ENCODE peak calls at places on chromosomes 7 and 10, in six cellular contexts. One of them, this sample, is unnamed.

GRCh38 chr7:108604685-108605077 is 35.0 kb downstream of the DNAJB9 start:
- DNase-seq in progenitor cell of endocrine pancreas: no peak
- DNase-seq in foreskin fibroblast: no peak
- DNase-seq in kidney epithelial cell: no peak
- DNase-seq in endodermal cell: no peak
- DNase-seq in GM20000: no peak
- DNase-seq in this sample: no peak

GRCh38 chr10:6059506-6059905 is 2.7 kb downstream of the IL2RA start:
- DNase-seq in progenitor cell of endocrine pancreas: no peak
- DNase-seq in foreskin fibroblast: no peak
- DNase-seq in endodermal cell: peak; percentile 6
- DNase-seq in kidney epithelial cell: no peak
- DNase-seq in GM20000: no peak
- DNase-seq in this sample: no peak

GRCh38 chr10:51955696-51956095 is 256.3 kb upstream of the CSTF2T start:
- DNase-seq in foreskin fibroblast: no peak
- DNase-seq in progenitor cell of endocrine pancreas: no peak
- DNase-seq in kidney epithelial cell: no peak
- DNase-seq in endodermal cell: no peak
- DNase-seq in GM20000: no peak
- DNase-seq in this sample: no peak

GRCh38 chr7:139626817-139627216 is 103.3 kb downstream of the CLEC2L start:
- DNase-seq in kidney epithelial cell: no peak
- DNase-seq in endodermal cell: no peak
- DNase-seq in GM20000: no peak
- DNase-seq in progenitor cell of endocrine pancreas: no peak
- DNase-seq in foreskin fibroblast: no peak
- DNase-seq in this sample: peak; percentile 40

GRCh38 chr7:150986099-150986512 is 4.7 kb upstream of the NOS3 start:
- DNase-seq in endodermal cell: peak; percentile 91
- DNase-seq in progenitor cell of endocrine pancreas: peak; percentile 61
- DNase-seq in GM20000: peak; percentile 73
- DNase-seq in kidney epithelial cell: no peak
- DNase-seq in foreskin fibroblast: peak; percentile 78
- DNase-seq in this sample: peak; percentile 78

GRCh38 chr7:2812119-2812487 is 32.0 kb downstream of the GNA12 start:
- DNase-seq in GM20000: no peak
- DNase-seq in kidney epithelial cell: no peak
- DNase-seq in foreskin fibroblast: peak; percentile 42
- DNase-seq in endodermal cell: no peak
- DNase-seq in progenitor cell of endocrine pancreas: no peak
- DNase-seq in this sample: no peak

GRCh38 chr10:49744924-49745605 is 17.1 kb downstream of the OGDHL start:
- DNase-seq in kidney epithelial cell: no peak
- DNase-seq in progenitor cell of endocrine pancreas: no peak
- DNase-seq in foreskin fibroblast: no peak
- DNase-seq in GM20000: no peak
- DNase-seq in endodermal cell: peak; percentile 76
- DNase-seq in this sample: no peak

GRCh38 chr10:51524041-51524440 is 175.4 kb downstream of the CSTF2T start:
- DNase-seq in foreskin fibroblast: peak; percentile 59
- DNase-seq in GM20000: no peak
- DNase-seq in progenitor cell of endocrine pancreas: no peak
- DNase-seq in kidney epithelial cell: no peak
- DNase-seq in endodermal cell: no peak
- DNase-seq in this sample: no peak

GRCh38 chr10:47383254-47384147 is 592 bp downstream of the ZNF488 start:
- DNase-seq in foreskin fibroblast: no peak
- DNase-seq in endodermal cell: peak; percentile 77
- DNase-seq in GM20000: no peak
- DNase-seq in kidney epithelial cell: no peak
- DNase-seq in progenitor cell of endocrine pancreas: peak; percentile 7
- DNase-seq in this sample: no peak

GRCh38 chr7:2734761-2735571 is 47.0 kb downstream of the AMZ1 start:
- DNase-seq in foreskin fibroblast: peak; percentile 73
- DNase-seq in progenitor cell of endocrine pancreas: no peak
- DNase-seq in endodermal cell: no peak
- DNase-seq in kidney epithelial cell: no peak
- DNase-seq in GM20000: no peak
- DNase-seq in this sample: peak; percentile 37

GRCh38 chr7:111168182-111168581 is 77.3 kb downstream of the LRRN3 start:
- DNase-seq in kidney epithelial cell: no peak
- DNase-seq in foreskin fibroblast: no peak
- DNase-seq in endodermal cell: no peak
- DNase-seq in GM20000: no peak
- DNase-seq in progenitor cell of endocrine pancreas: no peak
- DNase-seq in this sample: no peak

GRCh38 chr7:106418526-106418925 is 133.7 kb upstream of the NAMPT start:
- DNase-seq in endodermal cell: no peak
- DNase-seq in kidney epithelial cell: no peak
- DNase-seq in GM20000: no peak
- DNase-seq in progenitor cell of endocrine pancreas: no peak
- DNase-seq in foreskin fibroblast: no peak
- DNase-seq in this sample: no peak

GRCh38 chr7:138625084-138625848 is 75.9 kb downstream of the SVOPL start:
- DNase-seq in progenitor cell of endocrine pancreas: no peak
- DNase-seq in GM20000: no peak
- DNase-seq in foreskin fibroblast: no peak
- DNase-seq in kidney epithelial cell: no peak
- DNase-seq in endodermal cell: no peak
- DNase-seq in this sample: no peak

GRCh38 chr7:131564640-131565039 is 8.2 kb upstream of the PODXL start:
- DNase-seq in GM20000: no peak
- DNase-seq in progenitor cell of endocrine pancreas: no peak
- DNase-seq in endodermal cell: no peak
- DNase-seq in foreskin fibroblast: no peak
- DNase-seq in kidney epithelial cell: no peak
- DNase-seq in this sample: no peak

GRCh38 chr10:71372882-71373495 is 23.7 kb upstream of the CDH23 start:
- DNase-seq in progenitor cell of endocrine pancreas: no peak
- DNase-seq in kidney epithelial cell: no peak
- DNase-seq in endodermal cell: peak; percentile 85
- DNase-seq in foreskin fibroblast: no peak
- DNase-seq in GM20000: peak; percentile 84
- DNase-seq in this sample: no peak

GRCh38 chr10:105634283-105634682 is 993.2 kb downstream of the SORCS3 start:
- DNase-seq in kidney epithelial cell: no peak
- DNase-seq in GM20000: no peak
- DNase-seq in foreskin fibroblast: no peak
- DNase-seq in endodermal cell: no peak
- DNase-seq in progenitor cell of endocrine pancreas: no peak
- DNase-seq in this sample: no peak

GRCh38 chr10:97612386-97612785 is 20.9 kb downstream of the MORN4 start:
- DNase-seq in progenitor cell of endocrine pancreas: no peak
- DNase-seq in kidney epithelial cell: no peak
- DNase-seq in foreskin fibroblast: peak; percentile 69
- DNase-seq in GM20000: peak; percentile 38
- DNase-seq in endodermal cell: peak; percentile 72
- DNase-seq in this sample: no peak
- TF ChIP-seq CTCF in progenitor cell of endocrine pancreas: peak; percentile 21
- TF ChIP-seq CTCF in kidney epithelial cell: peak; percentile 37
- TF ChIP-seq CTCF in foreskin fibroblast: peak; percentile 13
- TF ChIP-seq CTCF in GM20000: no peak
- TF ChIP-seq CTCF in endodermal cell: peak; percentile 62
- TF ChIP-seq CTCF in this sample: no peak

GRCh38 chr7:5477723-5478531 is 54.3 kb upstream of the TNRC18 start:
- DNase-seq in foreskin fibroblast: peak; percentile 76
- DNase-seq in endodermal cell: peak; percentile 89
- DNase-seq in kidney epithelial cell: no peak
- DNase-seq in progenitor cell of endocrine pancreas: no peak
- DNase-seq in GM20000: peak; percentile 83
- DNase-seq in this sample: no peak
- TF ChIP-seq CTCF in foreskin fibroblast: peak; percentile 17
- TF ChIP-seq CTCF in endodermal cell: peak; percentile 57
- TF ChIP-seq CTCF in kidney epithelial cell: peak; percentile 32
- TF ChIP-seq CTCF in progenitor cell of endocrine pancreas: peak; percentile 34
- TF ChIP-seq CTCF in GM20000: no peak
- TF ChIP-seq CTCF in this sample: no peak

GRCh38 chr7:25894902-25895791 is 256.9 kb upstream of the NFE2L3 start:
- DNase-seq in GM20000: peak; percentile 71
- DNase-seq in foreskin fibroblast: peak; percentile 57
- DNase-seq in endodermal cell: peak; percentile 89
- DNase-seq in kidney epithelial cell: no peak
- DNase-seq in progenitor cell of endocrine pancreas: peak; percentile 67
- DNase-seq in this sample: peak; percentile 72
- TF ChIP-seq CTCF in GM20000: peak; percentile 56
- TF ChIP-seq CTCF in foreskin fibroblast: peak; percentile 66
- TF ChIP-seq CTCF in endodermal cell: peak; percentile 91
- TF ChIP-seq CTCF in kidney epithelial cell: peak; percentile 90
- TF ChIP-seq CTCF in progenitor cell of endocrine pancreas: peak; percentile 84
- TF ChIP-seq CTCF in this sample: peak; percentile 73

DNA sequence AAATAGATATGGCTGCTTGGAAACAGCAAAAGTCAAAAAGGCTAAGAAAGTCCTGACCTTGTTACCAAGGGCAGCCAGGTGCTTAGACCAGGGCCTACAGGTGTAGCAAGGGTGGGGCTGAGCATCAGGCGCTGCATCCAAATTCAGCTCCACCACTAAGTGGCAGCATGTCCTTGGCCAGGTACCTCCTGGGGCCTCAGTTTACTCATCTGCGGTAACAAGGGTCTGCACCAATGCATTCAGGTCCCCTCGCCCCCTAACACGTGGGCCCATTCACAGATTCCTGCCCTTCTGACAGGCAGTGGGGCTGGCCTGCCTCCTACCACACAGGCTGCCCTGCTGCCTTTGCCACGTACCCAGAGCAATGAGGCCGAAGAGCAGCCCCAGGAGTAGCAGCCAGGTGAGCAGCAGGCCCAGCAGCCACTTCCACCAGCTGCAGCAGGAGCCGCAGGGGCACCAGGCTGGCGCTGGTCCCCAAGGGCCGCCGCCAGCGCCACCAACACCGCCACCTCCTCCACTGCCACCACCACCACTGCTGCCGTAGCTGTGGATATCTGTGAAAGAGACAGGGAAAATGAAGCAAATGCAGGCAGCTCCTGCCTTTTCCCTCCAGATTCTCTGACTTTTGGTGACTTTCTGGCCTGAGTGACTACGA is 28.9 kb downstream of the COL17A1 start:
- DNase-seq in endodermal cell: peak; percentile 70
- DNase-seq in progenitor cell of endocrine pancreas: no peak
- DNase-seq in foreskin fibroblast: no peak
- DNase-seq in kidney epithelial cell: no peak
- DNase-seq in GM20000: no peak
- DNase-seq in this sample: no peak
- TF ChIP-seq CTCF in endodermal cell: peak; percentile 47
- TF ChIP-seq CTCF in progenitor cell of endocrine pancreas: no peak
- TF ChIP-seq CTCF in foreskin fibroblast: no peak
- TF ChIP-seq CTCF in kidney epithelial cell: no peak
- TF ChIP-seq CTCF in GM20000: no peak
- TF ChIP-seq CTCF in this sample: no peak

GRCh38 chr7:155398944-155399343 is 59.0 kb upstream of the EN2 start:
- DNase-seq in endodermal cell: peak; percentile 73
- DNase-seq in foreskin fibroblast: no peak
- DNase-seq in progenitor cell of endocrine pancreas: no peak
- DNase-seq in kidney epithelial cell: no peak
- DNase-seq in GM20000: no peak
- DNase-seq in this sample: peak; percentile 35
- TF ChIP-seq CTCF in endodermal cell: peak; percentile 68
- TF ChIP-seq CTCF in foreskin fibroblast: no peak
- TF ChIP-seq CTCF in progenitor cell of endocrine pancreas: peak; percentile 29
- TF ChIP-seq CTCF in kidney epithelial cell: no peak
- TF ChIP-seq CTCF in GM20000: no peak
- TF ChIP-seq CTCF in this sample: peak; percentile 43

GRCh38 chr10:21022821-21023220 is 125.7 kb upstream of the NEBL start:
- DNase-seq in progenitor cell of endocrine pancreas: no peak
- DNase-seq in GM20000: no peak
- DNase-seq in endodermal cell: no peak
- DNase-seq in kidney epithelial cell: no peak
- DNase-seq in foreskin fibroblast: no peak
- DNase-seq in this sample: no peak

GRCh38 chr10:21020545-21020944 is 123.4 kb upstream of the NEBL start:
- DNase-seq in endodermal cell: peak; percentile 86
- DNase-seq in progenitor cell of endocrine pancreas: no peak
- DNase-seq in foreskin fibroblast: peak; percentile 53
- DNase-seq in kidney epithelial cell: no peak
- DNase-seq in GM20000: peak; percentile 51
- DNase-seq in this sample: peak; percentile 53

GRCh38 chr10:21021231-21021630 is 124.1 kb upstream of the NEBL start:
- DNase-seq in foreskin fibroblast: no peak
- DNase-seq in kidney epithelial cell: no peak
- DNase-seq in endodermal cell: no peak
- DNase-seq in GM20000: no peak
- DNase-seq in progenitor cell of endocrine pancreas: no peak
- DNase-seq in this sample: no peak

DNA sequence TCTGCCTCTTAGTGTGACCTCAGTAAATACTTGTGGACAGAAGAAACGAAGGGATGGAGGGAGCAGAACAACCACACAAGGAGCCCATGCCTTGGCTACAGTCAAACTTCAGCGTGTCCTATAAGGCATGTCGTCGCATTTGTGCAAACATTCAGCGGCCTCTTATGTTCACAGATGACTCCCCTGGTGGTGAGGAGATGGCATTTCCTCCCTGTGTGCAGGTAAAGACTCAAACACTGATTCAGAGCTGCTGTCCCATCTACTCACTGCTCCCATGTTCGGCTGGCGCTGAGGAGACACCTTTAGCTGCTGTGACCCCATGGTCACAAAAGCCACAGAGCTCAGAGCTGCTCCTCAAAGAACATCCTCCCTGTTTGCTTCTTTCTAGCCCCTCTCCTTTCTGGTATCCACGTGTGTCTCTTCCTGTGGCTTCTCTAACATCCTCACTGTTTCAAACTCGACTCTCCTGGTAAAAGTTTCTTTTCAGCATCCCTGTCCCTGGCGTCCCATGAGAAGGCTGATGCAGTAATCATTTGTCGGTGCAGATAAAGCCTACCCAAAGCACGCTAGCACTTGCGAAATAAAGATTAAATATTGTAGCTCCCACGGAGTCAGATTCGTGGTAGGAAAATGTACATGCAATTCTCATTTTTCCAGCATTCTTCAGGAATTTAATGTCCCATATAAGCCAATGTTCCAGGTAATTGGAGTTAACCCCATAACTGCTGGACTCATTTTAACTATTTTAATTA is 124.9 kb upstream of the NEBL start:
- DNase-seq in foreskin fibroblast: no peak
- DNase-seq in kidney epithelial cell: no peak
- DNase-seq in endodermal cell: peak; percentile 60
- DNase-seq in GM20000: no peak
- DNase-seq in progenitor cell of endocrine pancreas: no peak
- DNase-seq in this sample: no peak
- TF ChIP-seq CTCF in foreskin fibroblast: no peak
- TF ChIP-seq CTCF in kidney epithelial cell: peak; percentile 6
- TF ChIP-seq CTCF in endodermal cell: peak; percentile 72
- TF ChIP-seq CTCF in GM20000: no peak
- TF ChIP-seq CTCF in progenitor cell of endocrine pancreas: peak; percentile 45
- TF ChIP-seq CTCF in this sample: no peak